ENCODE peak calls at places on chromosomes 11 and 22, in four cellular contexts. B, R, G and T are unnamed samples.
A peak's percentile ranks its signal among the peaks of the same experiment; 100 is the strongest.

GRCh38 chr11:43359432-43359818 is 705 bp downstream of the TTC17 start:
- DNase-seq in B (no peak), R (peak; percentile 16), G (peak; percentile 57), T (no peak)

GRCh38 chr11:115242982-115243381 is 261.2 kb downstream of the CADM1 start:
- DNase-seq in B (no peak), R (no peak), G (no peak), T (no peak)

GRCh38 chr11:65116370-65117205 is 913 bp downstream of the ZNHIT2 start:
- DNase-seq in B (no peak), R (no peak), G (no peak), T (no peak)

GRCh38 chr22:35561796-35562526 is 21.3 kb downstream of the RASD2 start:
- DNase-seq in B (peak; percentile 70), R (no peak), G (peak; percentile 52), T (no peak)

GRCh38 chr11:132072044-132072879 is 701.8 kb downstream of the NTM start:
- DNase-seq in B (no peak), R (no peak), G (no peak), T (no peak)

GRCh38 chr22:39362271-39362670 is 12.5 kb downstream of the SYNGR1 start:
- DNase-seq in B (no peak), R (no peak), G (no peak), T (no peak)

GRCh38 chr11:70255717-70256116 is 14.8 kb upstream of the PPFIA1 start:
- DNase-seq in B (no peak), R (no peak), G (no peak), T (no peak)

GRCh38 chr11:37946155-37946766 is 1348.2 kb upstream of the RAG2 start:
- DNase-seq in B (no peak), R (peak; percentile 18), G (peak; percentile 46), T (peak; percentile 12)

GRCh38 chr11:33445761-33446161 is 188.6 kb downstream of the HIPK3 start:
- DNase-seq in B (no peak), R (peak; percentile 35), G (no peak), T (no peak)

GRCh38 chr11:39139581-39139980 is 2319.9 kb downstream of the LRRC4C start:
- DNase-seq in B (no peak), R (no peak), G (no peak), T (no peak)

GRCh38 chr11:44629732-44630345 is 64.4 kb downstream of the CD82 start:
- DNase-seq in B (no peak), R (no peak), G (no peak), T (no peak)

GRCh38 chr11:44625759-44626523 is 60.5 kb downstream of the CD82 start:
- DNase-seq in B (no peak), R (no peak), G (no peak), T (no peak)

GRCh38 chr11:44626645-44627044 is 61.2 kb downstream of the CD82 start:
- DNase-seq in B (no peak), R (no peak), G (no peak), T (no peak)

GRCh38 chr11:44628730-44629361 is 63.4 kb downstream of the CD82 start:
- DNase-seq in B (no peak), R (no peak), G (no peak), T (no peak)

GRCh38 chr11:44627911-44628729 is 62.7 kb downstream of the CD82 start:
- DNase-seq in B (no peak), R (no peak), G (no peak), T (no peak)
- H3K27ac ChIP-seq in B (no peak overlapping the region), R (no peak overlapping the region), G (no peak overlapping the region), T (no peak overlapping the region)

GRCh38 chr22:24435861-24436351 is 8.5 kb downstream of the ADORA2A start:
- DNase-seq in B (no peak), R (no peak), G (no peak), T (no peak)
- H3K4me1 ChIP-seq in B (peaks cover 14% of the 10 kb centered on the region), R (peaks cover 19% of the 10 kb centered on the region), G (peaks cover 26% of the 10 kb centered on the region), T (no peaks in the 10 kb centered on the region)

DNA sequence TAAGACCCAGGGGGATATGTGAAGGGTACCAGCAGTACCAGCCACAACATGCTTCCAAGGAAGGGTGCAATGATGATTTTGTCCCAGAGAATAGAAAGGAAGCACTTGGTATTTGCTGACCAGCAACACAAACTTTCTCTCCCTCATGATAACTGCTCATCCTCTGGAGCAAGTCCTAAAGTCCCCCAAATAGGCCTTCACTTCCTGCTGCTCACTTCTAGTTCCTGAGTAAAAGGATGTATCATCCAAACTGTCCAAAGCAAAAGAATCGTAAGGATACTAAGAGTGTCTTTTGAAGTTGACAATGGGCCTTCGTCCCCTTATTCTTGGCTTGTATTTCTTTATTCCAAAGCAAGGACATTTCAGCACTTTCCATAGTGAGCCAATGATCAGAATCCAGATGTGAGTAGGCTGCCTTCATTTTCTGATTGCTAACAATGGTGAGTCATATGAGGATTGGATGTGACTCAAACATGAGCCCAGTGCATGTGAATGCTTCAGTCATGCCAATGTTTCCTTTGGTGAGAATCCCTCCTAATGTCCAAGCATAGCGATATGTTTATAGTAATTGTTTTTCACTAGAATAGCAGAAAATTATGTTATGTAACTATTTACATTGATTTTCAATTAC is 243.4 kb upstream of the POU2AF2 start:
- DNase-seq in B (no peak), R (no peak), G (no peak), T (no peak)
- TF ChIP-seq TCF7L2 in B (no peak), R (no peak), G (no peak), T (no peak)

GRCh38 chr22:19622061-19622441 is 92.3 kb upstream of the SEPTIN5 start:
- DNase-seq in B (no peak), R (no peak), G (no peak), T (no peak)
- H3K27ac ChIP-seq in B (no peak overlapping the region), R (no peak overlapping the region), G (no peak overlapping the region), T (no peak overlapping the region)

GRCh38 chr11:67401495-67402191 is at the start of gene PPP1CA:
- DNase-seq in B (peak; percentile 53), R (peak; percentile 75), G (peak; percentile 90), T (peak; percentile 8)
- H3K4me1 ChIP-seq in B (peaks cover 18% of the 10 kb centered on the region), R (peaks cover 58% of the 10 kb centered on the region), G (peaks cover 88% of the 10 kb centered on the region), T (peaks cover 36% of the 10 kb centered on the region)

DNA sequence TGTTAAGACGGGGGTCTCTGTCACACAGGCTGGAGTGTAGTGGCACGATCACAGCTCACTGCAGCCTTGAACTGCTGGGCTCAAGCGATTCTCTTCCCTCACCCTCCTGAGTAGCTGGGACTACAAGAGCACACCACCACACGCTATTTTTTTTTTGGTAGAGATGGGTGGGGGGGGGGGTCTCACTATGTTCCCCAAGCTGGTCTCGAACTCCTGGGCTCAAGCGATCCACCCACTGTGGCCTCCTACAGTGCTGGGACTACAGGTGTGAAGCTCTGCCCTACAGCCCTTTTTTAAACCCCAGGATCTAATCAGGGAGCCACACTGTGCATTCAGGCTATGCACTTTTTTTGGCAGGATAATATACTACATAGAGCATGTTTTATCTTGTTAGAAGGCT is 1.4 kb upstream of the DHCR7 start:
- DNase-seq in B (no peak), R (no peak), G (peak; percentile 56), T (no peak)
- TF ChIP-seq TCF7L2 in B (no peak), R (no peak), G (no peak), T (no peak)

GRCh38 chr11:9231848-9232177 is 33.3 kb downstream of the DENND5A start:
- DNase-seq in B (no peak), R (no peak), G (no peak), T (no peak)
- H3K27ac ChIP-seq in B (no peak overlapping the region), R (no peak overlapping the region), G (peak overlapping the region; percentile 0), T (no peak overlapping the region)